ENCODE peak calls at places on chromosome 21, in four cellular contexts. J is heart left ventricle, C is pancreas, A is sigmoid colon. Q is an unnamed sample.

GRCh38 chr21:14260459-14260764 is 44.5 kb downstream of the RBM11 start:
- DNase-seq in A (no peak), J (no peak), C (no peak), Q (no peak)

GRCh38 chr21:45482899-45483821 is 59.1 kb downstream of the SLC19A1 start:
- DNase-seq in A (no peak), C (no peak), J (no peak), Q (peak; percentile 65)

GRCh38 chr21:35428489-35428888 is 379.4 kb upstream of the RUNX1 start:
- DNase-seq in C (no peak), A (peak; percentile 64), J (peak; percentile 53), Q (peak; percentile 61)

GRCh38 chr21:33261635-33262034 is 4.5 kb upstream of the IL10RB start:
- DNase-seq in J (no peak), C (no peak), A (no peak), Q (peak; percentile 62)

GRCh38 chr21:41369105-41369914 is 7.5 kb downstream of the MX2 start:
- DNase-seq in A (peak; percentile 69), J (peak; percentile 49), C (no peak), Q (peak; percentile 60)

GRCh38 chr21:34296878-34297277 is 66.9 kb upstream of the KCNE2 start:
- DNase-seq in J (no peak), C (no peak), A (no peak), Q (no peak)

GRCh38 chr21:45266518-45267389 is 20.9 kb downstream of the POFUT2 start:
- DNase-seq in A (peak; percentile 47), J (no peak), C (peak; percentile 4), Q (no peak)

GRCh38 chr21:41615613-41616012 is 107.7 kb upstream of the TMPRSS2 start:
- DNase-seq in C (no peak), A (no peak), J (no peak), Q (no peak)

GRCh38 chr21:38853421-38853919 is 47.7 kb downstream of the ETS2 start:
- DNase-seq in C (peak; percentile 69), A (no peak), J (peak; percentile 38), Q (no peak)

GRCh38 chr21:41562101-41563000 is 54.4 kb upstream of the TMPRSS2 start:
- DNase-seq in A (no peak), C (no peak), J (peak; percentile 29), Q (peak; percentile 64)

GRCh38 chr21:42120904-42121535 is 49.9 kb downstream of the UMODL1 start:
- DNase-seq in J (no peak), A (no peak), C (no peak), Q (no peak)

GRCh38 chr21:38499296-38499695 is 1.0 kb upstream of the ERG start:
- DNase-seq in A (no peak), J (no peak), C (no peak), Q (no peak)

DNA sequence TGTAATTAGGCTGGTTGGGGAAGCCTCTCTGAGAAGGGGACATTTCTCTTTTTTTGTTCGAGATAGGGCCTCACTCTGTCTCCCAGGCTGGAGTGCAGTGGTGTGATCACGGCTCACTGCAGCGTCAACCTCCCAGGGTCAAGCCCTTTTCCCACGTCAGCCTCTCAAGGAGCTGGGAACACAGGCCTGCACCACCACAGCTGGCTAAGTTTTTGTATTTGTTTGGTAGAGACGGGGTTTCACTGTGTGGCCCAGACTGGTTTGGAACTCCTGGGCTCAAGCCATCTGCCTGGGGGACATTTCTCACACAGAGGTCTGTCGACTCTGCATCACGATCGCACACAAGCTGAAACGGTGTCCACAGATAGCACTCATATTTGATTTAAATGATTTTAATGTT is 39.7 kb downstream of the HUNK start:
- DNase-seq in J (no peak), C (no peak), A (no peak), Q (no peak)
- H3K27ac ChIP-seq in J (no peak overlapping the region), C (no peak overlapping the region), A (no peak overlapping the region), Q (no peak overlapping the region)

DNA sequence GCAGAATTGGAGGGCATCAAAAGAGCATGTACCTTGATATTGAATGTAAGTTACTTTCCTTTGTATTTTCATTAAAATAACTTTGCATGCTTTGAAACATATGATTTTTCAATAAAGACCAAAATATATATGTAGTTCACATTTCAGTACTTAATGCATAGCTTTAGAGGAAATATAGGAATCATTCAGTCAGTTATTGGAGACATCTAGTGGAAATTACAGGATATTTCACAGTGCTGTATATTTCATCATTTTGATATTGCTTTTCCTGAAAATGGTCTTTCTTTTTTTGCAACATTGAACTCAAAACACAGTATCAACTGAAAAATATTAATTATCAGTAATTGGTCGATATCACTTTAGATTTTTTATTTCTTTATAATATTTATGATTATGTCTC is 375.8 kb downstream of the NCAM2 start:
- DNase-seq in C (no peak), J (no peak), A (no peak), Q (no peak)
- TF ChIP-seq CTCF in C (no peak), J (no peak), A (no peak), Q (no peak)

DNA sequence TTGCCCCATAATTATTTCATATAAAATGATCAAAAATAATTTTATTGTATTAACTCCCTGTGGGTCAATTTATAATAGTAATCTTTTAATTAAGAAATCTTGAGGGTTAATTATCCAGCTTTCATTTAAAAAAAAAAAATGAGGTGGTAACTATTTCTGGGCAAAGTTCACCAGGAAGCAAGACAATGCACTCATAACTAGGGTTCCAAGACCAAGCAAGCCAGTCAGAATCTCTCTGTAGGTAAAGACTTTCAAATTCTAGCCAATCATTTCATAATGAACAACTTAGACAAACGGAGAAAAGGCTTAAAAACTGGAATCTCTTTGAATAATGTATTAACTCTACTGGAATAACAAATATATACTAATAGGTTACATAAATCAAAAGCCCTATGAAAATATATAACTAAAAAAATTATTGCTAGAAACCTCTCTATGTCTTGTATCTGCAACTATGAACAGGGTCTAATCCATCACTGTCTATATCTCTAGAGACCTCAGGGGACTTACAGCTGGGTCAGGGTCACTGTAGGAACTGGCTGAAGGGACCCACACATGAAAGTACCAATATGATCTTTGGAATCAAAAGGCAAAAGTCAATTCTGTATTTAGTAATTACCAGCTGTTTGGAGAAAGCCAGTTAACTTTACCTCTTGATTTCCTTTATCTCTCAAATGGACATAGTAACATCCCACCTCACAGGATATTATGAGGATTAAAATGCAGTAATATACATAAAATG is 43.3 kb downstream of the APP start:
- DNase-seq in J (no peak), C (no peak), A (no peak), Q (no peak)
- H3K4me1 ChIP-seq in J (peaks cover 46% of the 10 kb centered on the region), C (peaks cover 41% of the 10 kb centered on the region), A (peaks cover 65% of the 10 kb centered on the region), Q (peaks cover 37% of the 10 kb centered on the region)

DNA sequence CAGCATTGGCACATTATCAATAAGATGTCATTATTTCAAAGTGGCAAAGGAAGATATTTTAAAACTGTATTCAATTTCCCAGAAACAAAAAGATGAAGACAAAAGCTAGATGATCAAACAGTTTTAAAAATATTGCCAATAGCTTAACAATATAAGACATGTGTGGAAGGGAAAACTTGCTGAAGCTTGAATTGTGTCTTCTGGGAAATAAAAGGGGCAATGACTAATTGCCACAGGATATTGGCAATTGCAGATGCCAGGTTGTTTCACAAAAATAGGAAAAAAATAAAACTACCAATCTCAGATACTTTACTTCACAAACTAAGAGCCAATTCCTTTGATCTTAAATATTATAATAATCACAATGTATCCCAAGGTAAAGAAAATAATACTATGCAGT is 679.8 kb upstream of the ADAMTS5 start:
- DNase-seq in C (no peak), J (no peak), A (no peak), Q (no peak)
- H3K27ac ChIP-seq in C (no peak overlapping the region), J (no peak overlapping the region), A (no peak overlapping the region), Q (no peak overlapping the region)

GRCh38 chr21:18251065-18251464 is 6.4 kb downstream of the CHODL start:
- DNase-seq in C (no peak), A (no peak), J (no peak), Q (no peak)

GRCh38 chr21:18248171-18248570 is 3.5 kb downstream of the CHODL start:
- DNase-seq in J (no peak), C (no peak), A (no peak), Q (no peak)

GRCh38 chr21:18252686-18253085 is 8.1 kb downstream of the CHODL start:
- DNase-seq in A (no peak), J (no peak), C (no peak), Q (no peak)

GRCh38 chr21:18253252-18253651 is 8.6 kb downstream of the CHODL start:
- DNase-seq in J (no peak), A (no peak), C (no peak), Q (no peak)

DNA sequence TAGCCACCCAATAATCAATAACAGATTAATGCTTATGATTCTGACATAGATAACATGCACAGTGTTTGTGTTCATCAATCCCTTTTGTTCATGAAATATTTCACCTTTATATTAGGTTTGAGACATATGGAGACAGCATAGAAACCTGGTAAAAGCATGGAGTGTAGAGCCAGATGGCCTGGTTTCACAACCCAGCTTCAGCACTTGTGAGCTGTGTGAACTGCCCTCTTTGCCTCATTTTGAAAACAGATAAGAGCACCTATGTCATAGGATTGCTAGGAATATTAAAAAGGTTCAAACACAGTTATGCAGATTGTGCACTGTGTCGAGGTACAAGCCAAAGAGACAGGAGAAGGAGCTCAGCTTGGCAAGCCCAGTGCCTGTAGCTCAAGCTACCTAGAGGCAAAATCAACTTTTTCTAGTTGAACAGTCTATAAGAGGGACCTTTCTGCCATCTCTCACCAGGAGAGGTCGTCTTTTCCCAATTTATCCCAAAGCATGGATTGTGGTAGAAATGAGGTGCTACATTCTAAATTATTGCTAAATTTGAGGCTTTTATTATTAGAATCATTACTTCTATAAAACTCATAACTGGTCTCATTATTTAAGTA is 5.0 kb downstream of the CHODL start:
- DNase-seq in A (no peak), C (no peak), J (no peak), Q (no peak)
- TF ChIP-seq CTCF in A (no peak), C (no peak), J (no peak), Q (no peak)

Q was measured in lower lobe of right lung.